ENCODE peak calls at places on chromosomes 2 and 18, in six cellular contexts. One of them, this sample, is unnamed.

GRCh38 chr2:108184421-108184820 is 55.3 kb upstream of the SULT1C3 start:
- DNase-seq in iPS-NIHi11: peak
- DNase-seq in RWPE1: no peak
- DNase-seq in left ventricle myocardium inferior: no peak
- DNase-seq in T-helper 9 cell: no peak
- DNase-seq in AML-193: peak
- DNase-seq in this sample: peak

GRCh38 chr2:86218124-86218523 is 18.9 kb downstream of the MRPL35 start:
- DNase-seq in left ventricle myocardium inferior: no peak
- DNase-seq in AML-193: no peak
- DNase-seq in iPS-NIHi11: no peak
- DNase-seq in RWPE1: no peak
- DNase-seq in T-helper 9 cell: no peak
- DNase-seq in this sample: no peak

GRCh38 chr18:55296761-55297160 is 291.2 kb downstream of the TCF4 start:
- DNase-seq in iPS-NIHi11: no peak
- DNase-seq in AML-193: no peak
- DNase-seq in left ventricle myocardium inferior: no peak
- DNase-seq in RWPE1: no peak
- DNase-seq in T-helper 9 cell: no peak
- DNase-seq in this sample: no peak

GRCh38 chr2:56217106-56217505 is 33.3 kb downstream of the CCDC85A start:
- DNase-seq in T-helper 9 cell: no peak
- DNase-seq in left ventricle myocardium inferior: no peak
- DNase-seq in AML-193: no peak
- DNase-seq in RWPE1: no peak
- DNase-seq in iPS-NIHi11: peak
- DNase-seq in this sample: no peak

GRCh38 chr2:171492664-171493063 is 29.6 kb upstream of the CYBRD1 start:
- DNase-seq in AML-193: no peak
- DNase-seq in T-helper 9 cell: no peak
- DNase-seq in RWPE1: no peak
- DNase-seq in iPS-NIHi11: no peak
- DNase-seq in left ventricle myocardium inferior: no peak
- DNase-seq in this sample: no peak

GRCh38 chr2:12437144-12437543 is 279.6 kb upstream of the TRIB2 start:
- DNase-seq in RWPE1: no peak
- DNase-seq in iPS-NIHi11: no peak
- DNase-seq in AML-193: no peak
- DNase-seq in left ventricle myocardium inferior: no peak
- DNase-seq in T-helper 9 cell: no peak
- DNase-seq in this sample: no peak

GRCh38 chr2:174153757-174154680 is 94.3 kb downstream of the OLA1 start:
- DNase-seq in AML-193: no peak
- DNase-seq in T-helper 9 cell: no peak
- DNase-seq in RWPE1: peak
- DNase-seq in iPS-NIHi11: no peak
- DNase-seq in left ventricle myocardium inferior: no peak
- DNase-seq in this sample: peak

GRCh38 chr2:197161738-197162137 is 148.8 kb downstream of the ANKRD44 start:
- DNase-seq in AML-193: no peak
- DNase-seq in iPS-NIHi11: no peak
- DNase-seq in T-helper 9 cell: no peak
- DNase-seq in left ventricle myocardium inferior: no peak
- DNase-seq in RWPE1: no peak
- DNase-seq in this sample: no peak

GRCh38 chr2:32755666-32756065 is 127.8 kb downstream of the TTC27 start:
- DNase-seq in AML-193: no peak
- DNase-seq in left ventricle myocardium inferior: no peak
- DNase-seq in iPS-NIHi11: no peak
- DNase-seq in RWPE1: no peak
- DNase-seq in T-helper 9 cell: no peak
- DNase-seq in this sample: no peak

GRCh38 chr2:77487074-77487803 is 34.9 kb downstream of the LRRTM4 start:
- DNase-seq in T-helper 9 cell: no peak
- DNase-seq in AML-193: no peak
- DNase-seq in RWPE1: no peak
- DNase-seq in iPS-NIHi11: no peak
- DNase-seq in left ventricle myocardium inferior: no peak
- DNase-seq in this sample: no peak

GRCh38 chr18:40867452-40867851 is 1087.6 kb upstream of the PIK3C3 start:
- DNase-seq in RWPE1: peak
- DNase-seq in T-helper 9 cell: no peak
- DNase-seq in iPS-NIHi11: no peak
- DNase-seq in AML-193: no peak
- DNase-seq in left ventricle myocardium inferior: no peak
- DNase-seq in this sample: peak

GRCh38 chr2:231701456-231702373 is 6.6 kb upstream of the PTMA start:
- DNase-seq in left ventricle myocardium inferior: no peak
- DNase-seq in iPS-NIHi11: no peak
- DNase-seq in AML-193: no peak
- DNase-seq in RWPE1: peak
- DNase-seq in T-helper 9 cell: no peak
- DNase-seq in this sample: peak

GRCh38 chr2:193816008-193816407 is 1621.3 kb upstream of the TMEFF2 start:
- DNase-seq in left ventricle myocardium inferior: no peak
- DNase-seq in iPS-NIHi11: no peak
- DNase-seq in RWPE1: no peak
- DNase-seq in AML-193: no peak
- DNase-seq in T-helper 9 cell: no peak
- DNase-seq in this sample: no peak

GRCh38 chr2:862723-863466 is 87.8 kb upstream of the SNTG2 start:
- DNase-seq in left ventricle myocardium inferior: no peak
- DNase-seq in T-helper 9 cell: no peak
- DNase-seq in RWPE1: no peak
- DNase-seq in AML-193: no peak
- DNase-seq in iPS-NIHi11: no peak
- DNase-seq in this sample: no peak

GRCh38 chr2:130380096-130380934 is 24.5 kb downstream of the PTPN18 start:
- DNase-seq in T-helper 9 cell: no peak
- DNase-seq in RWPE1: no peak
- DNase-seq in iPS-NIHi11: no peak
- DNase-seq in AML-193: no peak
- DNase-seq in left ventricle myocardium inferior: no peak
- DNase-seq in this sample: no peak

GRCh38 chr18:70227438-70227837 is 22.0 kb upstream of the RTTN start:
- DNase-seq in AML-193: no peak
- DNase-seq in left ventricle myocardium inferior: no peak
- DNase-seq in RWPE1: no peak
- DNase-seq in iPS-NIHi11: no peak
- DNase-seq in T-helper 9 cell: no peak
- DNase-seq in this sample: no peak

GRCh38 chr2:36607947-36608346 is 10.0 kb upstream of the FEZ2 start:
- DNase-seq in T-helper 9 cell: no peak
- DNase-seq in iPS-NIHi11: no peak
- DNase-seq in left ventricle myocardium inferior: no peak
- DNase-seq in RWPE1: no peak
- DNase-seq in AML-193: no peak
- DNase-seq in this sample: peak

GRCh38 chr2:178457390-178457886 is 6.3 kb downstream of the PJVK start:
- DNase-seq in RWPE1: no peak
- DNase-seq in AML-193: no peak
- DNase-seq in T-helper 9 cell: no peak
- DNase-seq in iPS-NIHi11: no peak
- DNase-seq in left ventricle myocardium inferior: no peak
- DNase-seq in this sample: no peak

GRCh38 chr2:4507706-4508105 is 804.3 kb downstream of the DCDC2C start:
- DNase-seq in iPS-NIHi11: no peak
- DNase-seq in RWPE1: no peak
- DNase-seq in T-helper 9 cell: no peak
- DNase-seq in left ventricle myocardium inferior: no peak
- DNase-seq in AML-193: no peak
- DNase-seq in this sample: no peak

GRCh38 chr2:237686659-237687136 is 59.3 kb downstream of the LRRFIP1 start:
- DNase-seq in iPS-NIHi11: no peak
- DNase-seq in T-helper 9 cell: no peak
- DNase-seq in AML-193: no peak
- DNase-seq in RWPE1: no peak
- DNase-seq in left ventricle myocardium inferior: peak
- DNase-seq in this sample: no peak

GRCh38 chr2:200964498-200964897 is 1.0 kb upstream of the ORC2 start:
- DNase-seq in T-helper 9 cell: no peak
- DNase-seq in RWPE1: no peak
- DNase-seq in left ventricle myocardium inferior: no peak
- DNase-seq in AML-193: no peak
- DNase-seq in iPS-NIHi11: no peak
- DNase-seq in this sample: no peak

GRCh38 chr2:226738821-226739507 is 60.7 kb downstream of the IRS1 start:
- DNase-seq in iPS-NIHi11: no peak
- DNase-seq in RWPE1: no peak
- DNase-seq in T-helper 9 cell: no peak
- DNase-seq in AML-193: no peak
- DNase-seq in left ventricle myocardium inferior: no peak
- DNase-seq in this sample: no peak

GRCh38 chr18:21853020-21853419 is 112.4 kb downstream of the MIB1 start:
- DNase-seq in iPS-NIHi11: no peak
- DNase-seq in left ventricle myocardium inferior: no peak
- DNase-seq in RWPE1: no peak
- DNase-seq in T-helper 9 cell: no peak
- DNase-seq in AML-193: no peak
- DNase-seq in this sample: no peak

GRCh38 chr2:70514612-70515055 is 39.0 kb downstream of the TGFA start:
- DNase-seq in left ventricle myocardium inferior: peak
- DNase-seq in iPS-NIHi11: peak
- DNase-seq in RWPE1: no peak
- DNase-seq in AML-193: no peak
- DNase-seq in T-helper 9 cell: no peak
- DNase-seq in this sample: peak

GRCh38 chr2:53632714-53633113 is 134.9 kb upstream of the CHAC2 start:
- DNase-seq in T-helper 9 cell: no peak
- DNase-seq in RWPE1: no peak
- DNase-seq in AML-193: no peak
- DNase-seq in left ventricle myocardium inferior: no peak
- DNase-seq in iPS-NIHi11: no peak
- DNase-seq in this sample: peak

GRCh38 chr18:14978962-14979535 is 231.1 kb downstream of the ANKRD30B start:
- DNase-seq in AML-193: peak
- DNase-seq in left ventricle myocardium inferior: no peak
- DNase-seq in T-helper 9 cell: no peak
- DNase-seq in RWPE1: no peak
- DNase-seq in iPS-NIHi11: peak
- DNase-seq in this sample: peak

GRCh38 chr18:62647179-62647578 is 68.2 kb upstream of the PHLPP1 start:
- DNase-seq in RWPE1: no peak
- DNase-seq in iPS-NIHi11: no peak
- DNase-seq in T-helper 9 cell: no peak
- DNase-seq in AML-193: no peak
- DNase-seq in left ventricle myocardium inferior: no peak
- DNase-seq in this sample: no peak

GRCh38 chr2:74959106-74959751 is 786 bp downstream of the POLE4 start:
- DNase-seq in T-helper 9 cell: peak
- DNase-seq in left ventricle myocardium inferior: no peak
- DNase-seq in RWPE1: no peak
- DNase-seq in iPS-NIHi11: no peak
- DNase-seq in AML-193: no peak
- DNase-seq in this sample: no peak